ENCODE peak calls at places on chromosomes 13 and 19, in nine cellular contexts. J is GM12878, I is body of pancreas, R is spleen, G is esophagus muscularis mucosa, E is sigmoid colon, F is K562, O is Peyer's patch, C is A549. B is an unnamed sample.

GRCh38 chr13:75151081-75151643 is 330.8 kb downstream of the TBC1D4 start:
- DNase-seq in O (no peak), E (no peak), R (no peak), J (no peak), G (no peak), I (no peak), F (no peak), C (no peak), B (no peak)

GRCh38 chr13:80469841-80470378 is 129.0 kb upstream of the SPRY2 start:
- DNase-seq in I (peak), E (peak), J (no peak), R (no peak), G (peak), F (no peak), C (peak), O (no peak), B (peak)

GRCh38 chr13:93805736-93806135 is 579.1 kb downstream of the GPC6 start:
- DNase-seq in G (no peak), I (no peak), E (no peak), R (no peak), C (no peak), F (no peak), J (no peak), O (no peak), B (no peak)

GRCh38 chr19:2282062-2282861 is at the start of gene PEAK3:
- DNase-seq in E (peak), J (no peak), O (peak), G (peak), F (peak), I (peak), R (peak), C (no peak), B (no peak)

GRCh38 chr19:3142292-3142670 is 6.4 kb downstream of the GNA15 start:
- DNase-seq in G (no peak), I (no peak), E (no peak), F (no peak), R (no peak), C (peak), J (no peak), O (no peak), B (peak)

GRCh38 chr19:42816901-42817300 is 51.4 kb upstream of the PSG8 start:
- DNase-seq in G (no peak), I (no peak), C (peak), F (no peak), J (no peak), R (no peak), E (no peak), O (no peak), B (no peak)

GRCh38 chr13:92804346-92804745 is 422.3 kb upstream of the GPC6 start:
- DNase-seq in F (no peak), R (no peak), I (no peak), C (no peak), J (no peak), G (no peak), O (no peak), E (no peak), B (no peak)

GRCh38 chr13:77374786-77375185 is 47.9 kb upstream of the MYCBP2 start:
- DNase-seq in F (no peak), R (no peak), G (no peak), I (no peak), E (no peak), O (no peak), C (no peak), J (no peak), B (no peak)

GRCh38 chr19:38224014-38224862 is at the start of gene DPF1:
- DNase-seq in G (no peak), R (no peak), E (no peak), I (peak), C (peak), J (peak), O (no peak), F (peak), B (peak)

GRCh38 chr19:33514885-33515485 is 6.6 kb downstream of the PEPD start:
- DNase-seq in I (peak), F (no peak), J (no peak), G (no peak), O (peak), C (no peak), R (no peak), E (peak), B (peak)

GRCh38 chr13:30027569-30028455 is 177.4 kb upstream of the UBL3 start:
- DNase-seq in G (no peak), E (no peak), I (no peak), C (no peak), R (no peak), O (no peak), F (no peak), J (no peak), B (no peak)

GRCh38 chr19:55642153-55643002 is 1.1 kb upstream of the ZNF581 start:
- DNase-seq in R (peak), C (no peak), O (peak), E (peak), I (peak), F (no peak), J (no peak), G (no peak), B (peak)

GRCh38 chr19:57675881-57676280 is 5.9 kb upstream of the ZNF551 start:
- DNase-seq in R (no peak), I (no peak), E (no peak), C (no peak), O (no peak), G (no peak), J (no peak), F (no peak), B (no peak)

GRCh38 chr19:860481-861098 is 1.1 kb downstream of the CFD start:
- DNase-seq in E (peak), F (peak), J (no peak), C (peak), G (peak), O (peak), I (peak), R (peak), B (peak)

GRCh38 chr19:48962849-48963165 is 2.3 kb upstream of the FTL start:
- DNase-seq in G (no peak), J (no peak), I (no peak), C (no peak), O (no peak), F (peak), R (no peak), E (no peak), B (no peak)

GRCh38 chr19:48962029-48962848 is 2.9 kb upstream of the FTL start:
- DNase-seq in I (peak), G (no peak), C (peak), F (peak), E (peak), O (peak), R (peak), J (no peak), B (peak)

GRCh38 chr19:48965033-48965805 is at the start of gene FTL:
- DNase-seq in F (peak), R (peak), O (peak), J (peak), G (peak), C (peak), E (peak), I (peak), B (peak)

GRCh38 chr19:48964205-48965032 is 690 bp upstream of the FTL start:
- DNase-seq in O (peak), G (no peak), R (no peak), J (no peak), C (peak), F (no peak), E (no peak), I (peak), B (no peak)

DNA sequence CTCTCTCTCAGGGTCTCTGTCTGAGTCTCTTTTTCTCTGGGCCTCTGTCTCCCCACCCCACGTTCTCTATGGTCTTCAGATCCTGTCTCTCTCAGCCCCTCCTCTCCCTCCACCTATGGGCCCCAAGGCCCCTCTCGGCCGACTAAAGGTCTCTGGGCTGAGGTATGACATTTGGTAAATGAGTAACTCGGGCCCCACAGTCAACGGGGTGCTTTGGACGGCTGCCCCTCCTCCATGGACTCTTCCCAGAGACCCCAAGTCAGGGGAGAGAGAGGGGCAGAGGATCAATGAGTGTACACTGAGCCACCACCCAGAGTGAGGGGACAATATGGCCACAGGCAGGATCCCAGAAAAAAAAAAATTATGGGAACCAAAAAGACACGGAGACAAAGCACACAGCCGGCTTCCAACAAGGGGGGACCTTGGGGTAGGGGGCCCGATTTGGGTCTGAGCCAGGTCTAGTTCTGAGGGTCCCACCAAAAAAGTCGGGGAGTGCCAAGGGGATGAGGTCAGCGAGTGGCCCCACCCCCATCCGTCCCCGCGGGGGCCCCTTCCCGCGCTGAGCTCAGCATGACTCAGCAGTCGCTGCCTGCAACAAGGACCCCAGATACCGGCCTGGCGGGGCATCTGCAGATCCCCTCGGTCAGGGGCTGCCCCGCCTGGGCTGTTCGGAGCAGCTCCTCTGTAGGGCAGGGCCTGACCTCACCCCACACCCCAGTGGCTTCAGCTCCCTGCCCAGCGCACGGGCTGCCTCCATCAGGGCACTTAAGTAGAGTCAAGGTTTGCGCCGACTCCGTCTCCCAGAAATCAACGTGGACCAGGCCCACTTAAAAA is 1.5 kb upstream of the FTL start:
- DNase-seq in J (no peak), E (peak), O (peak), G (no peak), I (peak), R (peak), C (peak), F (peak), B (peak)
- TF ChIP-seq POLR2A in J (peak), E (no peak), O (peak), G (no peak), I (peak), R (no peak), C (peak), F (peak), B (no peak)

DNA sequence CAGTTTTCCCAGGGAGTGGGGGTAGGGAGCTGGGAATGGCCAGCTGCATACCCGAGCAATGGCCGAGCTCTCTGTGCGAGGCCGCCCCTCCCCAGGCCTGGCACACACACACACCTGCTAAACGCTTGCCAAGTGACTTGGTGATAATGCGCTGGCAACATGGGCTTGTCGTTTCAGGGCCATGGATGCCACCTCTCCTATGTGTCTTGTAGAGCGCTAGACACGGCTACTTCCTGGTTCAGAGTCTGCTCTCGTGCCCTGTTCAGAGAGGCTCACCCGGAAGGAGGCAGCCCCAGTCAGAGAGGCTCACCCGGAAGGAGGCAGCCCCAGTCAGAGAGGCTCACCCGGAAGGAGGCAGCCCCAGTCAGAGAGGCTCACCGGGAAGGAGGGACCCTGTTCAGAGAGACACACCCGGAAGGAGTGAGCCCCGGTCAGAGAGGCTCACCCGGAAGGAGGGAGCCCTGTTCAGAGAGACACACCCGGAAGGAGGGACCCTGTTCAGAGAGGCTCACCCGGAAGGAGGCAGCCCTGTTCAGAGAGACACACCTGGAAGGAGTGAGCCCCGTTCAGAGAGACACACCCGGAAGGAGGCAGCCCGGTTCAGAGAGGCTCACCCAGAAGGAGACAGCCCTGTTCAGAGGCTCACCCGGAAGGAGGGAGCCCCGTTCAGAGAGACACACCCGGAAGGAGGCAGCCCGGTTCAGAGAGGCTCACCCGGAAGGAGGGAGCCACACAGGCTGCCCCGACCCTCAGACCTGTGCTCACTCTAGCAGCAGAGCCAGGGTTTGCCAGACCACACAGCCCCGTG is 4.2 kb downstream of the ADPRHL1 start:
- DNase-seq in R (peak), G (no peak), C (peak), I (peak), O (peak), F (peak), J (peak), E (peak), B (no peak)
- TF ChIP-seq POLR2A in R (no peak), G (no peak), C (peak), I (peak), O (peak), F (peak), J (peak), E (no peak), B (no peak)

DNA sequence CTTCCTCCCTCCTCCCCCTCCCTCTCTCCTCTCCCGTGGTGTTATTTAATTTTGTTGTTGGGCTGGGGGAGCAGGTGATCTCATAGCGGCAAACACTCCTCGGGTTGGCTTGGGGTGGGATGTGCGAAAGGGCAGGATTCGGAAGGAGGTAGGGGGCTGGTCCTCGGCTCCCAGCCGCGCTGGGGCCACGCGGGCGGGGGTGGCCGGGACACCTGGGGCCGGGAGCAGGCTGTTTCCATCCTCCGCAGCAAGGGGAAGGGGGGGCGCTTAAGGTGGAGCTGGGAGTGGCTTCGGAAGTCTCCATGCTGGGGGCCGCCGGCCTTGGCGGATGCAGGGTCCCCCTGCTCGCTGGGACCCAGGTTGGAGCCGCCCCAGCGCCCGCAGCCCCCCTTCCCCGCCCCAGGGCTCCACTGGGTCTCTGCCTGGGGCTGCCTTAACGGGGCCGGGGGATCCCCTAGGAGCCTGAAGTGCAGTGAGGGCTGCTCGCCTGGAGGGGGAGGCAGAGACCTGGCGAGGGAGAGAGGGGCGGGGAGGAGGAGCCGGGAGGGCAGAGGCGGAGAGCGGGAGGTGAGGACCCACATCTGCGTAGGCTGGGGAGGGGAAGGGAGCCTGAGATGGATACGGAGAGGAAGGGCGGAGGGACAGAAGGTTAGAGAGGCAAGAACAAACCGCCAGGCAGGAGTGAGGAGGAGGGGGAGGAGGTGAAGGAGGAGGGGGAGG is 365 bp upstream of the CA11 start:
- DNase-seq in I (peak), J (no peak), G (no peak), F (peak), O (peak), C (peak), E (peak), R (peak), B (peak)
- TF ChIP-seq POLR2A in I (peak), J (peak), G (no peak), F (no peak), O (peak), C (peak), E (peak), R (no peak), B (no peak)

GRCh38 chr13:49936085-49936942 is at the start of gene SPRYD7:
- DNase-seq in O (peak), J (peak), E (peak), C (peak), F (peak), I (peak), G (peak), R (peak), B (peak)
- TF ChIP-seq POLR2A in O (peak), J (peak), E (peak), C (peak), F (peak), I (peak), G (peak), R (peak), B (peak)

DNA sequence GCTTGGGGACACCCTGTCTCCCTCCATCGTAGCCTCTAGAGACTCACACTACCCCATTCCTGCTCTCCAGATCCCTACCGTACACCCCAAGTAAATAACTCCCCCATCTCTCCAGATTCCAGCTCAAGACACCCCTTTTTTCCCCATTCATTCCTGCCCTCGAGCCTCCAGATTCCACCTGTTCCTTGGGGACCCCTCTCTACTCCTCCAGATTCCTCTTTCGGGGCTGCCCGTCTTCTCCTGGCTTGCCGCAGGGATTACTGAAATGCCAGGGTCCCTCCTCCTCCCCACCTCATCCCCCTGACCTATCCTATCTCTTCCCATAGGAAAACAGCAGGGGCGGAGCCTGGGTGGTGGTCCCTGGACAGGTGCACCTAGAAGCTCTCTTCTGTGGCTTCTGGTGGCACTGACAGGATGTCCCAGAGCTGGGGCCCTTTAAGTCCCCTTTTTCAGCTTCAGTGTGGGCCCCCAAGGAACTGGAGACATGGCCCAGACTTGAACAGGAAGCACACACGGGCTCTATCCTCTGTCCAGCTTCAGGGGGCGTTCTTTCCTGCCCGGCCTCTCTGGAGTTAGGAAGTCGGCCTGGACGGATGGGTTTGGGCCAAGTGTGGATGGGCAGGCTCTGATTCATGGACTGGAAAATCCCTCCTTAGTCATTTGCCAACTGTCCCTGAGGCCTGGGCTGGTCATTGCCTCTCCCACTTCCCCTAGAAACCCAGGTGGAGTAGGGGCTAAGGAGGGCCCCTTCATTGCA is 1.2 kb downstream of the ZSWIM4 start:
- DNase-seq in J (no peak), I (peak), G (peak), O (no peak), E (peak), R (peak), F (no peak), C (peak), B (peak)
- TF ChIP-seq POLR2A in J (no peak), I (peak), G (no peak), O (no peak), E (no peak), R (no peak), F (no peak), C (no peak), B (no peak)

DNA sequence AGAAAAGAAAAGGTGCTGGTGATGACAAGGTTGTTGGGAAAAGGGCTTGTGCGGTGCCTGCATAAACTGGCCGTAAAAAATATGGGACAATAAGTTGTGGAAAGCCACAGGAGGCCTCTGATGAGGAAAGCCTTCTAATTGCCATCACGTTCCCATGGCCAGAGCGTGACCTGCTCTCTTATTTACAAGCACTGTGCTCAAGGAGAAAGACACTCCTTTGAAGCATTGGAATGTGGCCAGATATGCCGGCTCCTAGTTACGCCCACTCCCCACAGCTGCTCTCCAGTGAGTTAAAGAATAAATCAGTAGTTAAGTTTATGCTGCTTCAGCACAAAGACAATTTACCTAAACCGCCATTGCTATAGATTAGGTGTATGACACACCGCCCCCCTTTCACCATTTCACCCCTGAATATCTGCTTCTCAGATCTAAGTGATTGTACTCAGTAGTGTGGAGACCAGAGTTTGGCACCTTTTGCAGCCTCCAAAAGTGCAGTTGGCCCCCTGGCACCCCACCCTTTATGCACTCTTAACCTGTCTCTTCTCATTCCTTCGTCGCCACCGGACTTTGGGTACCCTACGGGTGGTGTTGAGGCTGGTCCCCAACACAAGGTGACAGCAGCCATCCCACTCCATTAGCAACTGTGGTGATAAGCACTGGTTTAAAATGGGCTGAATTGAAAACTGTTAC is 8.2 kb upstream of the PGLYRP1 start:
- DNase-seq in C (no peak), R (no peak), F (no peak), E (no peak), J (no peak), O (no peak), G (peak), I (no peak), B (no peak)
- TF ChIP-seq POLR2A in C (no peak), R (no peak), F (no peak), E (no peak), J (no peak), O (no peak), G (no peak), I (no peak), B (no peak)

GRCh38 chr19:52010674-52011073 is 2.7 kb upstream of the ZNF615 start:
- DNase-seq in E (no peak), F (no peak), C (no peak), R (no peak), I (no peak), J (no peak), O (no peak), G (no peak), B (no peak)

GRCh38 chr19:52007805-52008557 is at the start of gene ZNF615:
- DNase-seq in F (peak), O (peak), R (peak), I (peak), J (peak), G (peak), E (peak), C (peak), B (peak)

DNA sequence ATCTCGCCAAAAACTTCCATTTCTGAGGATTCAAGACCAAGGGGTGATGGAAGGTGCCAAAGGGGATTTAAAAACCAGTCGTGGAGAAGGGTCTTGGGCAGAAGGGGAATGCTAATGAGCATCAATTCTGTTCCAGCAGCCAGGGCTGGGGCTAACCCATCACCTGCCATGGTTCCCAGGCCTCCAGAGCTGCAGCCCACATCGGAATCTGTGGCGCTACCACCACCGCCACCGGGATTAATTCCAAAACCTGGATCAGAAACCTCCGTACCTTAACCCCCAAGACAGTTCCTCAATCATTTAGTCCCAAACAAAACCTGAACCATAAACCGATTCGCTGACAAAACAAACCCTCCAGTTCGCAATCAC is 591 bp downstream of the ZNF615 start:
- DNase-seq in F (no peak), J (no peak), E (no peak), O (no peak), R (no peak), I (peak), C (peak), G (no peak), B (peak)
- TF ChIP-seq POLR2A in F (no peak), J (no peak), E (no peak), O (no peak), R (no peak), I (no peak), C (no peak), G (no peak), B (no peak)

B was measured in H54.